ENCODE peak calls at places on chromosomes 11 and 22, in five cellular contexts. G is activated T-helper 1 cell treated with anti-CD3 and anti-CD28 coated beads, Interleukin-2, amount 50 U/mL, for 16 hours; H is psoas muscle; Q is kidney tubule cell; S is A172. Y is an unnamed sample.

GRCh38 chr11:61053198-61053597 is 49.1 kb upstream of the CD5 start:
- DNase-seq in G (no peak), H (no peak), Q (no peak), S (no peak), Y (no peak)

GRCh38 chr11:120109531-120109930 is 28.4 kb downstream of the TRIM29 start:
- DNase-seq in G (no peak), H (no peak), Q (no peak), S (no peak), Y (no peak)

GRCh38 chr11:128527046-128527445 is 60.3 kb downstream of the ETS1 start:
- DNase-seq in G (no peak), H (no peak), Q (no peak), S (no peak), Y (no peak)

GRCh38 chr11:111230122-111230465 is 15.4 kb upstream of the POU2AF2 start:
- DNase-seq in G (no peak), H (no peak), Q (no peak), S (no peak), Y (no peak)

GRCh38 chr11:2933376-2934056 is 4.3 kb upstream of the PHLDA2 start:
- DNase-seq in G (no peak), H (peak), Q (peak), S (peak), Y (peak)

GRCh38 chr11:70675697-70676374 is 277.5 kb downstream of the CTTN start:
- DNase-seq in G (no peak), H (no peak), Q (no peak), S (peak), Y (peak)

GRCh38 chr11:126135182-126136176 is 72.8 kb upstream of the CDON start:
- DNase-seq in G (no peak), H (no peak), Q (no peak), S (no peak), Y (no peak)

GRCh38 chr11:46560300-46561025 is 33.4 kb downstream of the AMBRA1 start:
- DNase-seq in G (no peak), H (no peak), Q (peak), S (peak), Y (no peak)

GRCh38 chr22:23212061-23213030 is 32.0 kb downstream of the BCR start:
- DNase-seq in G (no peak), H (no peak), Q (no peak), S (no peak), Y (peak)

GRCh38 chr11:75968021-75968685 is 153.1 kb downstream of the UVRAG start:
- DNase-seq in G (no peak), H (no peak), Q (no peak), S (no peak), Y (no peak)

GRCh38 chr22:38505595-38506117 is 455 bp downstream of the DDX17 start:
- DNase-seq in G (peak), H (peak), Q (peak), S (no peak), Y (peak)

GRCh38 chr22:35065183-35065582 is 775 bp upstream of the ISX start:
- DNase-seq in G (no peak), H (no peak), Q (no peak), S (no peak), Y (no peak)

GRCh38 chr22:20244744-20245576 is 23.2 kb downstream of the RTN4R start:
- DNase-seq in G (peak), H (no peak), Q (peak), S (no peak), Y (no peak)

GRCh38 chr11:117915219-117915618 is 14.0 kb downstream of the TMPRSS13 start:
- DNase-seq in G (no peak), H (no peak), Q (no peak), S (no peak), Y (no peak)

GRCh38 chr22:37161442-37161841 is 11.7 kb upstream of the IL2RB start:
- DNase-seq in G (no peak), H (peak), Q (peak), S (peak), Y (no peak)

GRCh38 chr22:29503811-29504372 is 23.9 kb downstream of the NEFH start:
- DNase-seq in G (no peak), H (no peak), Q (peak), S (peak), Y (peak)

GRCh38 chr22:28768701-28769393 is 3.6 kb upstream of the CCDC117 start:
- DNase-seq in G (no peak), H (no peak), Q (no peak), S (no peak), Y (no peak)

GRCh38 chr22:26586556-26587325 is 3.2 kb downstream of the TPST2 start:
- DNase-seq in G (no peak), H (no peak), Q (no peak), S (no peak), Y (no peak)

GRCh38 chr11:29564501-29564900 is 452.3 kb downstream of the KCNA4 start:
- DNase-seq in G (no peak), H (no peak), Q (no peak), S (no peak), Y (no peak)

GRCh38 chr11:82960000-82960778 is 58.7 kb downstream of the DDIAS start:
- DNase-seq in G (no peak), H (no peak), Q (no peak), S (no peak), Y (no peak)

GRCh38 chr11:65042899-65043298 is 1.9 kb downstream of the SAC3D1 start:
- DNase-seq in G (no peak), H (no peak), Q (no peak), S (no peak), Y (no peak)

GRCh38 chr22:19579113-19579811 is 55.1 kb upstream of the CLDN5 start:
- DNase-seq in G (no peak), H (no peak), Q (no peak), S (no peak), Y (no peak)

GRCh38 chr11:76872959-76873827 is 12.5 kb downstream of the ACER3 start:
- DNase-seq in G (no peak), H (no peak), Q (no peak), S (no peak), Y (no peak)

GRCh38 chr22:18024276-18024939 is at the start of gene MICAL3:
- DNase-seq in G (peak), H (peak), Q (peak), S (no peak), Y (peak)

GRCh38 chr11:331332-332060 is 10.8 kb upstream of the IFITM3 start:
- DNase-seq in G (no peak), H (no peak), Q (no peak), S (no peak), Y (no peak)

GRCh38 chr11:79092791-79093313 is 348.0 kb downstream of the TENM4 start:
- DNase-seq in G (no peak), H (no peak), Q (peak), S (peak), Y (peak)

GRCh38 chr11:19848219-19848618 is 135.6 kb downstream of the NAV2 start:
- DNase-seq in G (no peak), H (no peak), Q (no peak), S (no peak), Y (no peak)

GRCh38 chr11:95412074-95412473 is 181.1 kb upstream of the SESN3 start:
- DNase-seq in G (no peak), H (no peak), Q (no peak), S (no peak), Y (no peak)

GRCh38 chr11:121614661-121615240 is 162.0 kb upstream of the SORL1-AS1 start:
- DNase-seq in G (no peak), H (no peak), Q (peak), S (no peak), Y (no peak)

GRCh38 chr22:26482171-26482570 is 1.4 kb downstream of the HPS4 start:
- DNase-seq in G (no peak), H (no peak), Q (no peak), S (no peak), Y (no peak)

GRCh38 chr11:61534025-61534900 is 25.7 kb downstream of the LRRC10B start:
- DNase-seq in G (no peak), H (no peak), Q (no peak), S (no peak), Y (no peak)

GRCh38 chr22:17436981-17437410 is 67.7 kb downstream of the CECR2 start:
- DNase-seq in G (no peak), H (no peak), Q (no peak), S (no peak), Y (no peak)

GRCh38 chr11:117059611-117060010 is 38.6 kb downstream of the SIK3 start:
- DNase-seq in G (no peak), H (no peak), Q (no peak), S (no peak), Y (no peak)

GRCh38 chr11:130766650-130767297 is 149.5 kb downstream of the SNX19 start:
- DNase-seq in G (no peak), H (no peak), Q (no peak), S (no peak), Y (no peak)

GRCh38 chr11:108819957-108820356 is 155.1 kb downstream of the DDX10 start:
- DNase-seq in G (no peak), H (no peak), Q (no peak), S (no peak), Y (no peak)

GRCh38 chr11:129435499-129436245 is 60.0 kb downstream of the BARX2 start:
- DNase-seq in G (no peak), H (no peak), Q (peak), S (no peak), Y (no peak)

GRCh38 chr11:2868604-2869526 is 16.7 kb downstream of the CDKN1C start:
- DNase-seq in G (no peak), H (no peak), Q (no peak), S (no peak), Y (no peak)

GRCh38 chr11:2797741-2798361 is 87.7 kb downstream of the CDKN1C start:
- DNase-seq in G (no peak), H (peak), Q (no peak), S (no peak), Y (peak)